ENCODE peak calls at places on chromosomes 16 and 17, in five cellular contexts. One of them, this sample, is unnamed.

GRCh38 chr17:52024296-52024870 is 134.1 kb downstream of the CA10 start:
- DNase-seq in stimulated activated effector memory CD8-positive, alpha-beta T cell treated with anti-CD3 and anti-CD28 coated beads, Interleukin-12 subunit alpha, Interleukin-12 subunit beta, amount 100 ng/mL, for 72 hours: no peak
- DNase-seq in activated T-helper 9 cell treated with anti-CD3 and anti-CD28 coated beads, Interleukin-2, amount 50 U/mL, for 16 hours: no peak
- DNase-seq in T-cell: no peak
- DNase-seq in memory B cell: no peak
- DNase-seq in this sample: no peak

GRCh38 chr16:81096715-81097208 is 567 bp upstream of the GCSH start:
- DNase-seq in stimulated activated effector memory CD8-positive, alpha-beta T cell treated with anti-CD3 and anti-CD28 coated beads, Interleukin-12 subunit alpha, Interleukin-12 subunit beta, amount 100 ng/mL, for 72 hours: no peak
- DNase-seq in activated T-helper 9 cell treated with anti-CD3 and anti-CD28 coated beads, Interleukin-2, amount 50 U/mL, for 16 hours: no peak
- DNase-seq in T-cell: no peak
- DNase-seq in memory B cell: no peak
- DNase-seq in this sample: no peak

GRCh38 chr16:15482068-15482747 is 47.8 kb downstream of the BMERB1 start:
- DNase-seq in stimulated activated effector memory CD8-positive, alpha-beta T cell treated with anti-CD3 and anti-CD28 coated beads, Interleukin-12 subunit alpha, Interleukin-12 subunit beta, amount 100 ng/mL, for 72 hours: no peak
- DNase-seq in activated T-helper 9 cell treated with anti-CD3 and anti-CD28 coated beads, Interleukin-2, amount 50 U/mL, for 16 hours: no peak
- DNase-seq in T-cell: no peak
- DNase-seq in memory B cell: no peak
- DNase-seq in this sample: no peak

GRCh38 chr17:6671431-6671830 is 19.9 kb downstream of the C17orf100 start:
- DNase-seq in stimulated activated effector memory CD8-positive, alpha-beta T cell treated with anti-CD3 and anti-CD28 coated beads, Interleukin-12 subunit alpha, Interleukin-12 subunit beta, amount 100 ng/mL, for 72 hours: no peak
- DNase-seq in activated T-helper 9 cell treated with anti-CD3 and anti-CD28 coated beads, Interleukin-2, amount 50 U/mL, for 16 hours: no peak
- DNase-seq in T-cell: no peak
- DNase-seq in memory B cell: no peak
- DNase-seq in this sample: no peak

GRCh38 chr17:63142836-63143235 is 176.8 kb downstream of the TANC2 start:
- DNase-seq in stimulated activated effector memory CD8-positive, alpha-beta T cell treated with anti-CD3 and anti-CD28 coated beads, Interleukin-12 subunit alpha, Interleukin-12 subunit beta, amount 100 ng/mL, for 72 hours: no peak
- DNase-seq in activated T-helper 9 cell treated with anti-CD3 and anti-CD28 coated beads, Interleukin-2, amount 50 U/mL, for 16 hours: no peak
- DNase-seq in T-cell: no peak
- DNase-seq in memory B cell: no peak
- DNase-seq in this sample: no peak

GRCh38 chr16:7182510-7183109 is 150.0 kb upstream of the RBFOX1 start:
- DNase-seq in stimulated activated effector memory CD8-positive, alpha-beta T cell treated with anti-CD3 and anti-CD28 coated beads, Interleukin-12 subunit alpha, Interleukin-12 subunit beta, amount 100 ng/mL, for 72 hours: no peak
- DNase-seq in activated T-helper 9 cell treated with anti-CD3 and anti-CD28 coated beads, Interleukin-2, amount 50 U/mL, for 16 hours: no peak
- DNase-seq in T-cell: no peak
- DNase-seq in memory B cell: no peak
- DNase-seq in this sample: no peak

GRCh38 chr17:29154516-29155234 is 25.5 kb downstream of the MYO18A start:
- DNase-seq in stimulated activated effector memory CD8-positive, alpha-beta T cell treated with anti-CD3 and anti-CD28 coated beads, Interleukin-12 subunit alpha, Interleukin-12 subunit beta, amount 100 ng/mL, for 72 hours: no peak
- DNase-seq in activated T-helper 9 cell treated with anti-CD3 and anti-CD28 coated beads, Interleukin-2, amount 50 U/mL, for 16 hours: no peak
- DNase-seq in T-cell: no peak
- DNase-seq in memory B cell: no peak
- DNase-seq in this sample: no peak

GRCh38 chr17:8662076-8662831 is 31.7 kb upstream of the MYH10 start:
- DNase-seq in stimulated activated effector memory CD8-positive, alpha-beta T cell treated with anti-CD3 and anti-CD28 coated beads, Interleukin-12 subunit alpha, Interleukin-12 subunit beta, amount 100 ng/mL, for 72 hours: no peak
- DNase-seq in activated T-helper 9 cell treated with anti-CD3 and anti-CD28 coated beads, Interleukin-2, amount 50 U/mL, for 16 hours: no peak
- DNase-seq in T-cell: no peak
- DNase-seq in memory B cell: no peak
- DNase-seq in this sample: no peak

GRCh38 chr17:66441012-66441703 is 138.7 kb downstream of the PRKCA start:
- DNase-seq in stimulated activated effector memory CD8-positive, alpha-beta T cell treated with anti-CD3 and anti-CD28 coated beads, Interleukin-12 subunit alpha, Interleukin-12 subunit beta, amount 100 ng/mL, for 72 hours: no peak
- DNase-seq in activated T-helper 9 cell treated with anti-CD3 and anti-CD28 coated beads, Interleukin-2, amount 50 U/mL, for 16 hours: no peak
- DNase-seq in T-cell: no peak
- DNase-seq in memory B cell: no peak
- DNase-seq in this sample: peak

GRCh38 chr17:74355065-74355464 is 6.6 kb downstream of the BTBD17 start:
- DNase-seq in stimulated activated effector memory CD8-positive, alpha-beta T cell treated with anti-CD3 and anti-CD28 coated beads, Interleukin-12 subunit alpha, Interleukin-12 subunit beta, amount 100 ng/mL, for 72 hours: no peak
- DNase-seq in activated T-helper 9 cell treated with anti-CD3 and anti-CD28 coated beads, Interleukin-2, amount 50 U/mL, for 16 hours: no peak
- DNase-seq in T-cell: no peak
- DNase-seq in memory B cell: no peak
- DNase-seq in this sample: no peak

GRCh38 chr17:43070872-43071271 is 45.8 kb downstream of the RND2 start:
- DNase-seq in stimulated activated effector memory CD8-positive, alpha-beta T cell treated with anti-CD3 and anti-CD28 coated beads, Interleukin-12 subunit alpha, Interleukin-12 subunit beta, amount 100 ng/mL, for 72 hours: no peak
- DNase-seq in activated T-helper 9 cell treated with anti-CD3 and anti-CD28 coated beads, Interleukin-2, amount 50 U/mL, for 16 hours: no peak
- DNase-seq in T-cell: no peak
- DNase-seq in memory B cell: no peak
- DNase-seq in this sample: no peak

GRCh38 chr17:62775876-62776275 is 32.2 kb downstream of the MARCHF10 start:
- DNase-seq in stimulated activated effector memory CD8-positive, alpha-beta T cell treated with anti-CD3 and anti-CD28 coated beads, Interleukin-12 subunit alpha, Interleukin-12 subunit beta, amount 100 ng/mL, for 72 hours: no peak
- DNase-seq in activated T-helper 9 cell treated with anti-CD3 and anti-CD28 coated beads, Interleukin-2, amount 50 U/mL, for 16 hours: no peak
- DNase-seq in T-cell: no peak
- DNase-seq in memory B cell: no peak
- DNase-seq in this sample: no peak

GRCh38 chr17:64186171-64187092 is 56.5 kb upstream of the ERN1 start:
- DNase-seq in stimulated activated effector memory CD8-positive, alpha-beta T cell treated with anti-CD3 and anti-CD28 coated beads, Interleukin-12 subunit alpha, Interleukin-12 subunit beta, amount 100 ng/mL, for 72 hours: no peak
- DNase-seq in activated T-helper 9 cell treated with anti-CD3 and anti-CD28 coated beads, Interleukin-2, amount 50 U/mL, for 16 hours: no peak
- DNase-seq in T-cell: no peak
- DNase-seq in memory B cell: no peak
- DNase-seq in this sample: no peak

GRCh38 chr17:79944821-79945391 is 90.8 kb downstream of the TBC1D16 start:
- DNase-seq in stimulated activated effector memory CD8-positive, alpha-beta T cell treated with anti-CD3 and anti-CD28 coated beads, Interleukin-12 subunit alpha, Interleukin-12 subunit beta, amount 100 ng/mL, for 72 hours: no peak
- DNase-seq in activated T-helper 9 cell treated with anti-CD3 and anti-CD28 coated beads, Interleukin-2, amount 50 U/mL, for 16 hours: no peak
- DNase-seq in T-cell: no peak
- DNase-seq in memory B cell: no peak
- DNase-seq in this sample: no peak

GRCh38 chr16:82629441-82630027 is 2.8 kb downstream of the CDH13 start:
- DNase-seq in stimulated activated effector memory CD8-positive, alpha-beta T cell treated with anti-CD3 and anti-CD28 coated beads, Interleukin-12 subunit alpha, Interleukin-12 subunit beta, amount 100 ng/mL, for 72 hours: no peak
- DNase-seq in activated T-helper 9 cell treated with anti-CD3 and anti-CD28 coated beads, Interleukin-2, amount 50 U/mL, for 16 hours: no peak
- DNase-seq in T-cell: no peak
- DNase-seq in memory B cell: no peak
- DNase-seq in this sample: no peak

GRCh38 chr17:33520404-33521032 is 227.4 kb upstream of the ASIC2 start:
- DNase-seq in stimulated activated effector memory CD8-positive, alpha-beta T cell treated with anti-CD3 and anti-CD28 coated beads, Interleukin-12 subunit alpha, Interleukin-12 subunit beta, amount 100 ng/mL, for 72 hours: peak
- DNase-seq in activated T-helper 9 cell treated with anti-CD3 and anti-CD28 coated beads, Interleukin-2, amount 50 U/mL, for 16 hours: no peak
- DNase-seq in T-cell: peak
- DNase-seq in memory B cell: no peak
- DNase-seq in this sample: no peak

GRCh38 chr16:67800252-67801046 is 5.9 kb downstream of the RANBP10 start:
- DNase-seq in stimulated activated effector memory CD8-positive, alpha-beta T cell treated with anti-CD3 and anti-CD28 coated beads, Interleukin-12 subunit alpha, Interleukin-12 subunit beta, amount 100 ng/mL, for 72 hours: no peak
- DNase-seq in activated T-helper 9 cell treated with anti-CD3 and anti-CD28 coated beads, Interleukin-2, amount 50 U/mL, for 16 hours: no peak
- DNase-seq in T-cell: no peak
- DNase-seq in memory B cell: no peak
- DNase-seq in this sample: no peak

GRCh38 chr17:34562387-34562786 is 17.0 kb upstream of the TMEM132E start:
- DNase-seq in stimulated activated effector memory CD8-positive, alpha-beta T cell treated with anti-CD3 and anti-CD28 coated beads, Interleukin-12 subunit alpha, Interleukin-12 subunit beta, amount 100 ng/mL, for 72 hours: no peak
- DNase-seq in activated T-helper 9 cell treated with anti-CD3 and anti-CD28 coated beads, Interleukin-2, amount 50 U/mL, for 16 hours: no peak
- DNase-seq in T-cell: no peak
- DNase-seq in memory B cell: no peak
- DNase-seq in this sample: no peak

GRCh38 chr17:55962931-55963378 is 190.3 kb upstream of the ANKFN1 start:
- DNase-seq in stimulated activated effector memory CD8-positive, alpha-beta T cell treated with anti-CD3 and anti-CD28 coated beads, Interleukin-12 subunit alpha, Interleukin-12 subunit beta, amount 100 ng/mL, for 72 hours: no peak
- DNase-seq in activated T-helper 9 cell treated with anti-CD3 and anti-CD28 coated beads, Interleukin-2, amount 50 U/mL, for 16 hours: no peak
- DNase-seq in T-cell: no peak
- DNase-seq in memory B cell: no peak
- DNase-seq in this sample: no peak

GRCh38 chr16:22284637-22285515 is 12.3 kb upstream of the POLR3E start:
- DNase-seq in stimulated activated effector memory CD8-positive, alpha-beta T cell treated with anti-CD3 and anti-CD28 coated beads, Interleukin-12 subunit alpha, Interleukin-12 subunit beta, amount 100 ng/mL, for 72 hours: no peak
- DNase-seq in activated T-helper 9 cell treated with anti-CD3 and anti-CD28 coated beads, Interleukin-2, amount 50 U/mL, for 16 hours: no peak
- DNase-seq in T-cell: no peak
- DNase-seq in memory B cell: no peak
- DNase-seq in this sample: no peak

GRCh38 chr17:2171725-2172446 is 117.0 kb downstream of the HIC1 start:
- DNase-seq in stimulated activated effector memory CD8-positive, alpha-beta T cell treated with anti-CD3 and anti-CD28 coated beads, Interleukin-12 subunit alpha, Interleukin-12 subunit beta, amount 100 ng/mL, for 72 hours: no peak
- DNase-seq in activated T-helper 9 cell treated with anti-CD3 and anti-CD28 coated beads, Interleukin-2, amount 50 U/mL, for 16 hours: no peak
- DNase-seq in T-cell: no peak
- DNase-seq in memory B cell: no peak
- DNase-seq in this sample: no peak

GRCh38 chr16:27437946-27438345 is 36.0 kb downstream of the IL21R start:
- DNase-seq in stimulated activated effector memory CD8-positive, alpha-beta T cell treated with anti-CD3 and anti-CD28 coated beads, Interleukin-12 subunit alpha, Interleukin-12 subunit beta, amount 100 ng/mL, for 72 hours: no peak
- DNase-seq in activated T-helper 9 cell treated with anti-CD3 and anti-CD28 coated beads, Interleukin-2, amount 50 U/mL, for 16 hours: no peak
- DNase-seq in T-cell: no peak
- DNase-seq in memory B cell: no peak
- DNase-seq in this sample: no peak

GRCh38 chr17:34579017-34579946 is at the start of gene TMEM132E:
- DNase-seq in stimulated activated effector memory CD8-positive, alpha-beta T cell treated with anti-CD3 and anti-CD28 coated beads, Interleukin-12 subunit alpha, Interleukin-12 subunit beta, amount 100 ng/mL, for 72 hours: no peak
- DNase-seq in activated T-helper 9 cell treated with anti-CD3 and anti-CD28 coated beads, Interleukin-2, amount 50 U/mL, for 16 hours: no peak
- DNase-seq in T-cell: no peak
- DNase-seq in memory B cell: no peak
- DNase-seq in this sample: no peak

GRCh38 chr17:72928454-72929136 is 163.9 kb downstream of the SLC39A11 start:
- DNase-seq in stimulated activated effector memory CD8-positive, alpha-beta T cell treated with anti-CD3 and anti-CD28 coated beads, Interleukin-12 subunit alpha, Interleukin-12 subunit beta, amount 100 ng/mL, for 72 hours: no peak
- DNase-seq in activated T-helper 9 cell treated with anti-CD3 and anti-CD28 coated beads, Interleukin-2, amount 50 U/mL, for 16 hours: no peak
- DNase-seq in T-cell: no peak
- DNase-seq in memory B cell: no peak
- DNase-seq in this sample: no peak

GRCh38 chr16:74847202-74847601 is 72.6 kb upstream of the FA2H start:
- DNase-seq in stimulated activated effector memory CD8-positive, alpha-beta T cell treated with anti-CD3 and anti-CD28 coated beads, Interleukin-12 subunit alpha, Interleukin-12 subunit beta, amount 100 ng/mL, for 72 hours: no peak
- DNase-seq in activated T-helper 9 cell treated with anti-CD3 and anti-CD28 coated beads, Interleukin-2, amount 50 U/mL, for 16 hours: no peak
- DNase-seq in T-cell: no peak
- DNase-seq in memory B cell: no peak
- DNase-seq in this sample: no peak

GRCh38 chr17:4301066-4301465 is 37.3 kb upstream of the ANKFY1 start:
- DNase-seq in stimulated activated effector memory CD8-positive, alpha-beta T cell treated with anti-CD3 and anti-CD28 coated beads, Interleukin-12 subunit alpha, Interleukin-12 subunit beta, amount 100 ng/mL, for 72 hours: no peak
- DNase-seq in activated T-helper 9 cell treated with anti-CD3 and anti-CD28 coated beads, Interleukin-2, amount 50 U/mL, for 16 hours: no peak
- DNase-seq in T-cell: no peak
- DNase-seq in memory B cell: no peak
- DNase-seq in this sample: no peak

GRCh38 chr16:89143201-89143741 is 28.3 kb upstream of the CDH15 start:
- DNase-seq in stimulated activated effector memory CD8-positive, alpha-beta T cell treated with anti-CD3 and anti-CD28 coated beads, Interleukin-12 subunit alpha, Interleukin-12 subunit beta, amount 100 ng/mL, for 72 hours: no peak
- DNase-seq in activated T-helper 9 cell treated with anti-CD3 and anti-CD28 coated beads, Interleukin-2, amount 50 U/mL, for 16 hours: no peak
- DNase-seq in T-cell: no peak
- DNase-seq in memory B cell: no peak
- DNase-seq in this sample: no peak

GRCh38 chr16:83002351-83003334 is 375.9 kb downstream of the CDH13 start:
- DNase-seq in stimulated activated effector memory CD8-positive, alpha-beta T cell treated with anti-CD3 and anti-CD28 coated beads, Interleukin-12 subunit alpha, Interleukin-12 subunit beta, amount 100 ng/mL, for 72 hours: no peak
- DNase-seq in activated T-helper 9 cell treated with anti-CD3 and anti-CD28 coated beads, Interleukin-2, amount 50 U/mL, for 16 hours: no peak
- DNase-seq in T-cell: no peak
- DNase-seq in memory B cell: no peak
- DNase-seq in this sample: no peak

GRCh38 chr16:85659805-85660511 is 28.8 kb downstream of the GINS2 start:
- DNase-seq in stimulated activated effector memory CD8-positive, alpha-beta T cell treated with anti-CD3 and anti-CD28 coated beads, Interleukin-12 subunit alpha, Interleukin-12 subunit beta, amount 100 ng/mL, for 72 hours: peak
- DNase-seq in activated T-helper 9 cell treated with anti-CD3 and anti-CD28 coated beads, Interleukin-2, amount 50 U/mL, for 16 hours: peak
- DNase-seq in T-cell: peak
- DNase-seq in memory B cell: peak
- DNase-seq in this sample: no peak

GRCh38 chr16:1941924-1942809 is 832 bp downstream of the MSRB1 start:
- DNase-seq in stimulated activated effector memory CD8-positive, alpha-beta T cell treated with anti-CD3 and anti-CD28 coated beads, Interleukin-12 subunit alpha, Interleukin-12 subunit beta, amount 100 ng/mL, for 72 hours: peak
- DNase-seq in activated T-helper 9 cell treated with anti-CD3 and anti-CD28 coated beads, Interleukin-2, amount 50 U/mL, for 16 hours: no peak
- DNase-seq in T-cell: no peak
- DNase-seq in memory B cell: no peak
- DNase-seq in this sample: no peak

GRCh38 chr16:48361012-48361411 is 24.2 kb downstream of the SIAH1 start:
- DNase-seq in stimulated activated effector memory CD8-positive, alpha-beta T cell treated with anti-CD3 and anti-CD28 coated beads, Interleukin-12 subunit alpha, Interleukin-12 subunit beta, amount 100 ng/mL, for 72 hours: no peak
- DNase-seq in activated T-helper 9 cell treated with anti-CD3 and anti-CD28 coated beads, Interleukin-2, amount 50 U/mL, for 16 hours: no peak
- DNase-seq in T-cell: no peak
- DNase-seq in memory B cell: no peak
- DNase-seq in this sample: no peak

GRCh38 chr17:40963838-40964237 is 2.9 kb downstream of the KRT39 start:
- DNase-seq in stimulated activated effector memory CD8-positive, alpha-beta T cell treated with anti-CD3 and anti-CD28 coated beads, Interleukin-12 subunit alpha, Interleukin-12 subunit beta, amount 100 ng/mL, for 72 hours: no peak
- DNase-seq in activated T-helper 9 cell treated with anti-CD3 and anti-CD28 coated beads, Interleukin-2, amount 50 U/mL, for 16 hours: no peak
- DNase-seq in T-cell: no peak
- DNase-seq in memory B cell: no peak
- DNase-seq in this sample: no peak

GRCh38 chr17:33968350-33969044 is 286.6 kb upstream of the CCL2 start:
- DNase-seq in stimulated activated effector memory CD8-positive, alpha-beta T cell treated with anti-CD3 and anti-CD28 coated beads, Interleukin-12 subunit alpha, Interleukin-12 subunit beta, amount 100 ng/mL, for 72 hours: peak
- DNase-seq in activated T-helper 9 cell treated with anti-CD3 and anti-CD28 coated beads, Interleukin-2, amount 50 U/mL, for 16 hours: no peak
- DNase-seq in T-cell: no peak
- DNase-seq in memory B cell: no peak
- DNase-seq in this sample: peak

GRCh38 chr16:1054660-1055556 is 17.6 kb upstream of the SSTR5 start:
- DNase-seq in stimulated activated effector memory CD8-positive, alpha-beta T cell treated with anti-CD3 and anti-CD28 coated beads, Interleukin-12 subunit alpha, Interleukin-12 subunit beta, amount 100 ng/mL, for 72 hours: peak
- DNase-seq in activated T-helper 9 cell treated with anti-CD3 and anti-CD28 coated beads, Interleukin-2, amount 50 U/mL, for 16 hours: peak
- DNase-seq in T-cell: no peak
- DNase-seq in memory B cell: no peak
- DNase-seq in this sample: no peak

GRCh38 chr16:29824589-29825144 is 4.4 kb downstream of the MVP start:
- DNase-seq in stimulated activated effector memory CD8-positive, alpha-beta T cell treated with anti-CD3 and anti-CD28 coated beads, Interleukin-12 subunit alpha, Interleukin-12 subunit beta, amount 100 ng/mL, for 72 hours: no peak
- DNase-seq in activated T-helper 9 cell treated with anti-CD3 and anti-CD28 coated beads, Interleukin-2, amount 50 U/mL, for 16 hours: no peak
- DNase-seq in T-cell: no peak
- DNase-seq in memory B cell: no peak
- DNase-seq in this sample: no peak

This sample was measured in GM12878.